ENCODE peak calls at places on chromosomes 11 and 22, in nine cellular contexts. H is prostate gland; D is NCI-H460; Y is amniotic stem cell; B is astrocyte of the cerebellum; N is SHP77 treated with DMSO at 0.1 percent for 48 hours; W is NCI-H774; K is stimulated activated CD8-positive, alpha-beta memory T cell treated with anti-CD3 and anti-CD28 coated beads, Interleukin-15, amount 100 ng/mL, for 4 hours; L is activated naive CD4-positive, alpha-beta T cell. J is an unnamed sample.

GRCh38 chr22:41197046-41197807 is 7.9 kb upstream of the L3MBTL2 start:
- DNase-seq in H (peak), D (peak), Y (peak), B (no peak), N (peak), W (peak), K (peak), L (peak), J (no peak)

GRCh38 chr22:35473971-35474370 is 66.7 kb upstream of the RASD2 start:
- DNase-seq in H (no peak), D (no peak), Y (no peak), B (no peak), N (no peak), W (no peak), K (no peak), L (no peak), J (no peak)

GRCh38 chr22:43151251-43152000 is at the start of gene TSPO:
- DNase-seq in H (peak), D (peak), Y (peak), B (no peak), N (no peak), W (no peak), K (peak), L (peak), J (no peak)

GRCh38 chr22:31588970-31589675 is 72.9 kb downstream of the PISD start:
- DNase-seq in H (no peak), D (no peak), Y (no peak), B (no peak), N (no peak), W (no peak), K (no peak), L (no peak), J (no peak)

GRCh38 chr11:36565033-36565610 is 2.7 kb upstream of the RAG1 start:
- DNase-seq in H (no peak), D (no peak), Y (no peak), B (no peak), N (no peak), W (no peak), K (no peak), L (no peak), J (no peak)

GRCh38 chr11:69531717-69532088 is 50.2 kb downstream of the LINC01488 start:
- DNase-seq in H (no peak), D (no peak), Y (no peak), B (no peak), N (no peak), W (no peak), K (no peak), L (no peak), J (no peak)

GRCh38 chr11:67627394-67627787 is 2.3 kb downstream of the NUDT8 start:
- DNase-seq in H (no peak), D (no peak), Y (no peak), B (no peak), N (no peak), W (no peak), K (no peak), L (no peak), J (no peak)

GRCh38 chr11:103378931-103379330 is 269.7 kb downstream of the DYNC2H1 start:
- DNase-seq in H (no peak), D (no peak), Y (no peak), B (no peak), N (no peak), W (no peak), K (no peak), L (no peak), J (no peak)

GRCh38 chr22:28793976-28794584 is 6.3 kb downstream of the XBP1 start:
- DNase-seq in H (no peak), D (no peak), Y (no peak), B (no peak), N (no peak), W (no peak), K (no peak), L (no peak), J (no peak)

GRCh38 chr22:39995346-39996252 is 845 bp downstream of the FAM83F start:
- DNase-seq in H (no peak), D (no peak), Y (no peak), B (no peak), N (no peak), W (no peak), K (no peak), L (no peak), J (no peak)

GRCh38 chr11:111612211-111612610 is 10.0 kb downstream of the SIK2 start:
- DNase-seq in H (no peak), D (no peak), Y (no peak), B (no peak), N (no peak), W (no peak), K (no peak), L (no peak), J (no peak)

J was measured in NCI-H187 treated with DMSO at 0.1 percent for 48 hours.